ENCODE peak calls at places on chromosome X, in four cellular contexts. U is CD8-positive, alpha-beta memory T cell; X is ovary; V is Caco-2. D is an unnamed sample.

GRCh38 chrX:124346064-124346876 is at the start of gene SH2D1A:
- DNase-seq in V (no peak), U (peak; percentile 43), X (no peak), D (no peak)

GRCh38 chrX:153573999-153574398 is 24.9 kb downstream of the CCNQ start:
- DNase-seq in U (no peak), X (no peak), V (no peak), D (no peak)

GRCh38 chrX:20412871-20413486 is 146.3 kb upstream of the RPS6KA3 start:
- DNase-seq in V (no peak), X (no peak), U (peak; percentile 72), D (no peak)

GRCh38 chrX:153562546-153562945 is 36.4 kb downstream of the CCNQ start:
- DNase-seq in X (no peak), U (no peak), V (no peak), D (no peak)

GRCh38 chrX:130012683-130013082 is 30.2 kb downstream of the BCORL1 start:
- DNase-seq in X (no peak), U (no peak), V (no peak), D (no peak)

GRCh38 chrX:12548341-12548740 is 242.9 kb upstream of the PRPS2 start:
- DNase-seq in U (no peak), X (no peak), V (no peak), D (no peak)

GRCh38 chrX:65750674-65751469 is 83.4 kb downstream of the MSN start:
- DNase-seq in V (no peak), X (no peak), U (peak; percentile 14), D (no peak)

GRCh38 chrX:77900688-77901087 is 1.4 kb downstream of the COX7B start:
- DNase-seq in V (no peak), U (no peak), X (no peak), D (no peak)

GRCh38 chrX:17550011-17550410 is 175.0 kb downstream of the NHS start:
- DNase-seq in U (no peak), X (no peak), V (no peak), D (no peak)

GRCh38 chrX:68647156-68647957 is at the start of gene STARD8:
- DNase-seq in V (peak; percentile 49), U (no peak), X (peak; percentile 25), D (no peak)

GRCh38 chrX:67094061-67094460 is 449.8 kb upstream of the AR start:
- DNase-seq in X (no peak), U (no peak), V (no peak), D (no peak)

GRCh38 chrX:23554304-23554703 is 113.0 kb upstream of the PRDX4 start:
- DNase-seq in V (no peak), X (no peak), U (no peak), D (no peak)

GRCh38 chrX:123846598-123847038 is 13.2 kb upstream of the XIAP start:
- DNase-seq in V (no peak), X (no peak), U (no peak), D (no peak)

GRCh38 chrX:40156472-40157227 is 58.9 kb upstream of the BCOR start:
- DNase-seq in V (no peak), X (no peak), U (no peak), D (no peak)

GRCh38 chrX:37603938-37604409 is 32.5 kb downstream of the LANCL3 start:
- DNase-seq in X (no peak), U (no peak), V (no peak), D (no peak)

GRCh38 chrX:150032742-150033141 is 94.5 kb upstream of the EOLA2 start:
- DNase-seq in X (no peak), V (no peak), U (no peak), D (no peak)

GRCh38 chrX:104195489-104196084 is 29.3 kb downstream of the FAM199X start:
- DNase-seq in V (no peak), X (no peak), U (peak; percentile 11), D (no peak)

GRCh38 chrX:19682712-19683331 is 167.5 kb upstream of the MAP3K15 start:
- DNase-seq in U (peak; percentile 84), V (no peak), X (peak; percentile 54), D (peak; percentile 22)

GRCh38 chrX:42442745-42443144 is 335.2 kb downstream of the PPP1R2C start:
- DNase-seq in U (no peak), V (no peak), X (no peak), D (no peak)

GRCh38 chrX:13763489-13763888 is 28.9 kb downstream of the OFD1 start:
- DNase-seq in X (no peak), U (no peak), V (no peak), D (no peak)

GRCh38 chrX:7028246-7028645 is 119.3 kb upstream of the STS start:
- DNase-seq in V (no peak), X (no peak), U (no peak), D (no peak)

GRCh38 chrX:9907645-9908387 is 59.3 kb upstream of the CLDN34 start:
- DNase-seq in V (no peak), U (no peak), X (no peak), D (no peak)

GRCh38 chrX:30657542-30658238 is 4.5 kb downstream of the GK start:
- DNase-seq in U (no peak), V (no peak), X (no peak), D (no peak)

GRCh38 chrX:30654989-30655607 is 1.9 kb downstream of the GK start:
- DNase-seq in X (no peak), V (no peak), U (no peak), D (no peak)

GRCh38 chrX:30652527-30653414 is 452 bp upstream of the GK start:
- DNase-seq in V (peak; percentile 94), X (peak; percentile 92), U (peak; percentile 88), D (peak; percentile 92)

GRCh38 chrX:30649859-30650258 is 3.4 kb upstream of the GK start:
- DNase-seq in U (no peak), X (no peak), V (no peak), D (no peak)

GRCh38 chrX:30653415-30654131 is at the start of gene GK:
- DNase-seq in U (no peak), X (no peak), V (peak; percentile 24), D (no peak)
- H3K4me1 ChIP-seq in U (no peaks in the 10 kb centered on the region), X (no peaks in the 10 kb centered on the region), V (no peaks in the 10 kb centered on the region), D (no peaks in the 10 kb centered on the region)

DNA sequence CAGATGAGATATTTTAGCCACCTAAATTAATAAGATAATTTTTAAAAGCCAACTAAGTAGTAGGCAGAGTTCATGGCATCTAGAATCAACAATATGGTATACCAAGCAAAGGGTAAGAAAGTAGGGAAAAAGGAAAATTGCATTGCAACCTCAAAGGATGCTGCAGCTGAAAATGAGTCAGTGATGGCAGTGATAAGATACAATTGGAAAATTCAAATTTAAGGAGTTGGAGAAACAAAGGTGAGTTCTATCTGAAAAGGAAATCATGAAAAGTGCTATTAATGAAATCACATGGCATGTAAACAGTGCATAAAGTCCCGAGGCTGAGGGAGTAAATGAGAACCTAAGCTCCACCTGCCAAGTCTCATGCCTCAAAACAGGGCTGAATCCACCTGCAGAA is 33.9 kb downstream of the SHROOM4 start:
- DNase-seq in X (no peak), U (no peak), V (no peak), D (no peak)
- H3K36me3 ChIP-seq in X (no peaks in the 10 kb centered on the region), U (no peaks in the 10 kb centered on the region), V (no peaks in the 10 kb centered on the region), D (no peaks in the 10 kb centered on the region)

GRCh38 chrX:45757272-45757671 is 556.6 kb upstream of the DIPK2B start:
- DNase-seq in V (no peak), X (no peak), U (no peak), D (no peak)

GRCh38 chrX:45758319-45758718 is 557.6 kb upstream of the DIPK2B start:
- DNase-seq in U (no peak), V (no peak), X (no peak), D (no peak)

GRCh38 chrX:45755719-45756118 is 555.0 kb upstream of the DIPK2B start:
- DNase-seq in V (no peak), U (no peak), X (no peak), D (no peak)

GRCh38 chrX:45758738-45759397 is 558.2 kb upstream of the DIPK2B start:
- DNase-seq in V (no peak), X (no peak), U (no peak), D (no peak)

GRCh38 chrX:45756562-45756961 is 555.9 kb upstream of the DIPK2B start:
- DNase-seq in U (no peak), V (no peak), X (no peak), D (no peak)
- H3K4me1 ChIP-seq in U (peaks cover 67% of the 10 kb centered on the region), V (no peaks in the 10 kb centered on the region), X (peaks cover 2% of the 10 kb centered on the region), D (no peaks in the 10 kb centered on the region)

GRCh38 chrX:111743316-111743715 is 62.3 kb downstream of the ALG13 start:
- DNase-seq in U (no peak), X (no peak), V (no peak), D (no peak)
- H3K36me3 ChIP-seq in U (no peaks in the 10 kb centered on the region), X (no peaks in the 10 kb centered on the region), V (no peaks in the 10 kb centered on the region), D (no peaks in the 10 kb centered on the region)

DNA sequence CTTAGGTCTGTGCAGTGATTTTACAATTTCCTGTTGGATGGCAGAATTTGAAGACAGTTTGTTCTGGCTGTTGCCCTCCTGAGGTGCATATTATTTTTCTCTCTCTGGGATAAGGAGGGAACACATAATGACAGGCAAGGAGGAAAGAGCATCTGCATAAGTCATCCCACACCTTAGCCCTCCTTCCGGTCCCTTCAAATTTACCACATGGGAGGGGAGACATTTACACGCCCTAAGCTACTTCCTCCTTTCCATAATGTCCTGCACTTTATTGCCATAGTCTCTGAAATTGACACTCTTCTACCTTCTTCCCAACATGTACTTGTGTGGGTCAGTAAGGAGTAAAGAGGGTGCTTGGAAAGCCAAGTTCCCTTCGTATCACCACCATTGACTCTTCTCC is 13.9 kb downstream of the SMPX start:
- DNase-seq in V (no peak), X (no peak), U (no peak), D (no peak)
- H3K4me1 ChIP-seq in V (peaks cover 61% of the 10 kb centered on the region), X (no peaks in the 10 kb centered on the region), U (no peaks in the 10 kb centered on the region), D (no peaks in the 10 kb centered on the region)

GRCh38 chrX:152212969-152213368 is 74.6 kb upstream of the MAGEA10 start:
- DNase-seq in U (no peak), X (no peak), V (no peak), D (no peak)
- H3K36me3 ChIP-seq in U (no peaks in the 10 kb centered on the region), X (no peaks in the 10 kb centered on the region), V (no peaks in the 10 kb centered on the region), D (no peaks in the 10 kb centered on the region)

DNA sequence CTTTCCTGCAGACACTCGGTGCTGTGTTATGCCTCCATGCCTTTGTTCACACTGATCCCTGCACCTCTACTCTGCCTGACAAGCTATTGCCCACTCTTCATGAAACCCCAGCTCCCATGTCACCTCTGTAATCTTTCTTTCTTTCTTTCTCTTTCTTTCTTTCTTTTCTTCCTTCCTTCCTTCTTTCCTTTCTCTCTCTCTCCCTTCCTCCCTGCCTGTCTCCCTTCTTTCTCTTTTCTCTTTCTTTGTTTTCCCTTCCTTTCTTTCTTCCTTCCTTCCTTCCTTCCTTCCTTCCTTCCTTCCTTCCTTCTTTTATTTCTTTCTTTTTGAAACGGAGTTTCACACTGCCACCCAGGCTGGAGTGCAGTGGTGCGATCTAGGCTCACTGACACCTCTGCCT is 12.5 kb downstream of the GJB1 start:
- DNase-seq in V (no peak), X (no peak), U (no peak), D (no peak)
- H3K4me1 ChIP-seq in V (no peaks in the 10 kb centered on the region), X (no peaks in the 10 kb centered on the region), U (no peaks in the 10 kb centered on the region), D (no peaks in the 10 kb centered on the region)

DNA sequence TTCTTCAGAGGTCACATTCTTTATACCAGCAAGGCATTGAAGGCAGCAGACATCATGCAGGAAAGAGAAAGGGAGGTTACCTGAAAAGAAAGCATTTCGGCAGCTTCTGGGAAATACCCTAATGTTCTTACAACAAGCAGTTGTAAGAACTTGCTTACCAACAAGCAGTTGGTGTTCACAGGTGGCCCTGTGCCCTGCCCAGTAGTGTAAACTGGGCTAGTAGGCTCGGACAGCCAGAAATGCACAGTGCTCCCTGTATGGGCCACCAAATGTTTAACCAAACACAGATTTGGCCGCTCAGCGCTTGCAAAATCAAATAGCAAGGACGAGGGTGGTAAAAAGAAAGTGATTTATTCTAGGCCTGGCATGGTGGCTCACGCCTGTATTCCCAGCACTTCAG is 20.4 kb upstream of the RHOXF1 start:
- DNase-seq in U (no peak), V (no peak), X (no peak), D (no peak)
- H3K36me3 ChIP-seq in U (no peaks in the 10 kb centered on the region), V (no peaks in the 10 kb centered on the region), X (no peaks in the 10 kb centered on the region), D (no peaks in the 10 kb centered on the region)